ENCODE peak calls at places on chromosome 11, in six cellular contexts. L is esophagus muscularis mucosa; C is NCI-H2081; H is GM18507; S is CD8-positive, alpha-beta T cell; M is stimulated activated naive CD4-positive, alpha-beta T cell. N is an unnamed sample.
A peak's percentile ranks its signal among the peaks of the same experiment; 100 is the strongest.

GRCh38 chr11:114348200-114349191 is 51.8 kb downstream of the C11orf71 start:
- DNase-seq in H (no peak), C (peak; percentile 70), L (no peak), S (no peak), M (peak; percentile 53), N (peak; percentile 47)

GRCh38 chr11:64534950-64535349 is 56.1 kb upstream of the SLC22A12 start:
- DNase-seq in M (no peak), C (no peak), H (no peak), S (no peak), L (no peak), N (no peak)

GRCh38 chr11:125588505-125588904 is 4.1 kb upstream of the STT3A start:
- DNase-seq in S (no peak), M (no peak), H (no peak), L (no peak), C (no peak), N (no peak)

GRCh38 chr11:76186776-76187279 is 19.5 kb downstream of the WNT11 start:
- DNase-seq in C (no peak), H (no peak), L (no peak), S (no peak), M (no peak), N (no peak)

GRCh38 chr11:16226245-16226644 is 130.1 kb downstream of the SOX6 start:
- DNase-seq in S (no peak), H (no peak), L (no peak), C (peak; percentile 55), M (no peak), N (no peak)

GRCh38 chr11:11998091-11998781 is 10.2 kb downstream of the DKK3 start:
- DNase-seq in S (no peak), M (no peak), L (no peak), H (no peak), C (no peak), N (no peak)

GRCh38 chr11:45158210-45158644 is 11.8 kb downstream of the PRDM11 start:
- DNase-seq in H (no peak), C (no peak), S (no peak), L (no peak), M (no peak), N (no peak)

GRCh38 chr11:1304376-1304775 is 5.1 kb downstream of the TOLLIP start:
- DNase-seq in C (no peak), M (no peak), L (peak; percentile 81), H (no peak), S (no peak), N (no peak)

GRCh38 chr11:131537196-131537595 is 166.8 kb downstream of the NTM start:
- DNase-seq in H (no peak), S (no peak), M (no peak), C (peak; percentile 5), L (no peak), N (no peak)

GRCh38 chr11:107956543-107956942 is 28.3 kb downstream of the RAB39A start:
- DNase-seq in H (no peak), M (no peak), L (no peak), S (no peak), C (no peak), N (no peak)

GRCh38 chr11:76903325-76903724 is 42.6 kb downstream of the ACER3 start:
- DNase-seq in H (no peak), S (no peak), L (no peak), C (peak; percentile 22), M (no peak), N (no peak)

GRCh38 chr11:5476184-5476819 is 12.2 kb upstream of the OR52D1 start:
- DNase-seq in C (peak; percentile 18), M (peak; percentile 36), S (peak; percentile 2), L (no peak), H (peak; percentile 8), N (no peak)

GRCh38 chr11:131674051-131674755 is 303.8 kb downstream of the NTM start:
- DNase-seq in L (peak; percentile 94), C (peak; percentile 54), S (no peak), H (peak; percentile 36), M (no peak), N (no peak)

GRCh38 chr11:69541501-69542313 is 60.2 kb downstream of the LINC01488 start:
- DNase-seq in S (no peak), L (no peak), H (no peak), M (no peak), C (no peak), N (no peak)

GRCh38 chr11:112277937-112278336 is 17.3 kb upstream of the PLET1 start:
- DNase-seq in L (no peak), C (no peak), S (no peak), H (no peak), M (no peak), N (no peak)

GRCh38 chr11:94654201-94654600 is 87.0 kb downstream of the PIWIL4 start:
- DNase-seq in M (no peak), S (no peak), H (no peak), C (no peak), L (no peak), N (no peak)

GRCh38 chr11:130622126-130622525 is 173.7 kb downstream of the ADAMTS15 start:
- DNase-seq in M (no peak), L (no peak), H (no peak), C (peak; percentile 25), S (no peak), N (no peak)

GRCh38 chr11:113584371-113584770 is 109.2 kb upstream of the DRD2 start:
- DNase-seq in C (no peak), M (no peak), H (no peak), S (no peak), L (peak; percentile 84), N (no peak)

GRCh38 chr11:118789501-118790356 is 1.2 kb downstream of the DDX6 start:
- DNase-seq in L (no peak), H (no peak), S (no peak), C (peak; percentile 66), M (peak; percentile 70), N (no peak)

GRCh38 chr11:65501005-65501529 is 2.2 kb downstream of the MALAT1 start:
- DNase-seq in M (no peak), L (no peak), H (no peak), C (no peak), S (no peak), N (no peak)

GRCh38 chr11:119749006-119749565 is 20.1 kb upstream of the NECTIN1 start:
- DNase-seq in L (no peak), M (no peak), H (no peak), S (no peak), C (no peak), N (no peak)

GRCh38 chr11:79390923-79391322 is 49.9 kb downstream of the TENM4 start:
- DNase-seq in L (no peak), S (no peak), H (no peak), M (no peak), C (no peak), N (no peak)

GRCh38 chr11:83816572-83817187 is 530.5 kb upstream of the CCDC90B start:
- DNase-seq in H (no peak), L (no peak), M (no peak), C (peak; percentile 23), S (no peak), N (no peak)

GRCh38 chr11:86644291-86644690 is 28.1 kb downstream of the ME3 start:
- DNase-seq in C (no peak), H (no peak), L (no peak), S (no peak), M (no peak), N (no peak)

GRCh38 chr11:44755553-44756505 is 29.1 kb downstream of the TSPAN18 start:
- DNase-seq in L (no peak), S (no peak), H (no peak), C (peak; percentile 79), M (no peak), N (no peak)

GRCh38 chr11:75313457-75314272 is 37.8 kb downstream of the ARRB1 start:
- DNase-seq in M (no peak), L (no peak), H (no peak), C (no peak), S (no peak), N (no peak)

GRCh38 chr11:128701936-128702335 is 8.1 kb downstream of the FLI1 start:
- DNase-seq in S (no peak), M (no peak), L (no peak), C (no peak), H (no peak), N (no peak)

GRCh38 chr11:16814410-16815046 is 76.1 kb downstream of the C11orf58 start:
- DNase-seq in L (no peak), H (no peak), S (no peak), C (no peak), M (no peak), N (no peak)

GRCh38 chr11:62613275-62613864 is 313 bp downstream of the ROM1 start:
- DNase-seq in M (peak; percentile 40), H (no peak), L (no peak), C (no peak), S (no peak), N (no peak)

GRCh38 chr11:71936825-71937224 is 8.0 kb downstream of the RNF121 start:
- DNase-seq in M (no peak), C (no peak), S (no peak), L (no peak), H (no peak), N (no peak)